ENCODE peak calls at places on chromosomes 5 and 9, in eight cellular contexts. One of them, this sample, is unnamed. For H3K4me1, the result is how much of the 10 kb centered on the place peaks cover.

GRCh38 chr5:7754997-7755596 is 95.8 kb downstream of the CFAP90 start:
- DNase-seq in sigmoid colon: no peak
- DNase-seq in uterus: peak
- DNase-seq in stomach: peak
- DNase-seq in mesendoderm: peak
- DNase-seq in neuronal stem cell: peak
- DNase-seq in foreskin keratinocyte: peak
- DNase-seq in upper lobe of right lung: peak
- DNase-seq in this sample: no peak

GRCh38 chr5:96927008-96927407 is 8.9 kb upstream of the LNPEP start:
- DNase-seq in foreskin keratinocyte: peak
- DNase-seq in sigmoid colon: no peak
- DNase-seq in neuronal stem cell: no peak
- DNase-seq in stomach: no peak
- DNase-seq in upper lobe of right lung: no peak
- DNase-seq in uterus: no peak
- DNase-seq in mesendoderm: no peak
- DNase-seq in this sample: no peak

GRCh38 chr5:154646841-154647759 is 108.1 kb upstream of the LARP1 start:
- DNase-seq in foreskin keratinocyte: peak
- DNase-seq in neuronal stem cell: no peak
- DNase-seq in uterus: no peak
- DNase-seq in upper lobe of right lung: peak
- DNase-seq in sigmoid colon: peak
- DNase-seq in stomach: peak
- DNase-seq in mesendoderm: peak
- DNase-seq in this sample: peak

GRCh38 chr5:181084631-181085195 is 44.6 kb downstream of the BTNL9 start:
- DNase-seq in mesendoderm: peak
- DNase-seq in foreskin keratinocyte: no peak
- DNase-seq in upper lobe of right lung: no peak
- DNase-seq in neuronal stem cell: no peak
- DNase-seq in stomach: no peak
- DNase-seq in sigmoid colon: no peak
- DNase-seq in uterus: no peak
- DNase-seq in this sample: no peak

GRCh38 chr5:62498961-62499360 is 79.7 kb upstream of the LRRC70 start:
- DNase-seq in foreskin keratinocyte: no peak
- DNase-seq in neuronal stem cell: no peak
- DNase-seq in upper lobe of right lung: no peak
- DNase-seq in stomach: no peak
- DNase-seq in mesendoderm: no peak
- DNase-seq in sigmoid colon: no peak
- DNase-seq in uterus: no peak
- DNase-seq in this sample: no peak

GRCh38 chr5:73565969-73566547 is 515 bp downstream of the UTP15 start:
- DNase-seq in stomach: no peak
- DNase-seq in upper lobe of right lung: no peak
- DNase-seq in sigmoid colon: no peak
- DNase-seq in neuronal stem cell: no peak
- DNase-seq in mesendoderm: no peak
- DNase-seq in uterus: no peak
- DNase-seq in foreskin keratinocyte: no peak
- DNase-seq in this sample: peak

GRCh38 chr9:135494791-135495559 is 5.5 kb upstream of the MRPS2 start:
- DNase-seq in uterus: no peak
- DNase-seq in neuronal stem cell: no peak
- DNase-seq in stomach: no peak
- DNase-seq in mesendoderm: no peak
- DNase-seq in sigmoid colon: peak
- DNase-seq in upper lobe of right lung: peak
- DNase-seq in foreskin keratinocyte: no peak
- DNase-seq in this sample: no peak

GRCh38 chr9:121674952-121675351 is 23.5 kb downstream of the DAB2IP start:
- DNase-seq in uterus: no peak
- DNase-seq in neuronal stem cell: no peak
- DNase-seq in mesendoderm: peak
- DNase-seq in sigmoid colon: no peak
- DNase-seq in upper lobe of right lung: no peak
- DNase-seq in foreskin keratinocyte: no peak
- DNase-seq in stomach: no peak
- DNase-seq in this sample: peak

GRCh38 chr5:2169417-2169787 is 286.7 kb upstream of the IRX4 start:
- DNase-seq in upper lobe of right lung: no peak
- DNase-seq in neuronal stem cell: no peak
- DNase-seq in stomach: no peak
- DNase-seq in foreskin keratinocyte: no peak
- DNase-seq in uterus: no peak
- DNase-seq in mesendoderm: no peak
- DNase-seq in sigmoid colon: no peak
- DNase-seq in this sample: no peak

GRCh38 chr5:155053482-155053881 is 39.9 kb downstream of the KIF4B start:
- DNase-seq in uterus: no peak
- DNase-seq in neuronal stem cell: no peak
- DNase-seq in mesendoderm: peak
- DNase-seq in foreskin keratinocyte: no peak
- DNase-seq in upper lobe of right lung: no peak
- DNase-seq in stomach: no peak
- DNase-seq in sigmoid colon: no peak
- DNase-seq in this sample: no peak

GRCh38 chr5:170757182-170757601 is 26.3 kb upstream of the GABRP start:
- DNase-seq in mesendoderm: peak
- DNase-seq in stomach: peak
- DNase-seq in neuronal stem cell: no peak
- DNase-seq in foreskin keratinocyte: no peak
- DNase-seq in sigmoid colon: no peak
- DNase-seq in upper lobe of right lung: no peak
- DNase-seq in uterus: no peak
- DNase-seq in this sample: peak

GRCh38 chr5:68287976-68288755 is 72.6 kb downstream of the PIK3R1 start:
- DNase-seq in uterus: peak
- DNase-seq in foreskin keratinocyte: peak
- DNase-seq in sigmoid colon: peak
- DNase-seq in mesendoderm: peak
- DNase-seq in neuronal stem cell: peak
- DNase-seq in stomach: peak
- DNase-seq in upper lobe of right lung: peak
- DNase-seq in this sample: peak

GRCh38 chr5:68287631-68287975 is 72.0 kb downstream of the PIK3R1 start:
- DNase-seq in upper lobe of right lung: no peak
- DNase-seq in neuronal stem cell: no peak
- DNase-seq in mesendoderm: no peak
- DNase-seq in foreskin keratinocyte: no peak
- DNase-seq in sigmoid colon: no peak
- DNase-seq in uterus: no peak
- DNase-seq in stomach: no peak
- DNase-seq in this sample: no peak

GRCh38 chr5:68286612-68286912 is 71.0 kb downstream of the PIK3R1 start:
- DNase-seq in mesendoderm: no peak
- DNase-seq in upper lobe of right lung: no peak
- DNase-seq in foreskin keratinocyte: no peak
- DNase-seq in uterus: no peak
- DNase-seq in sigmoid colon: no peak
- DNase-seq in neuronal stem cell: no peak
- DNase-seq in stomach: no peak
- DNase-seq in this sample: no peak

GRCh38 chr5:68285075-68285827 is 69.7 kb downstream of the PIK3R1 start:
- DNase-seq in uterus: no peak
- DNase-seq in neuronal stem cell: no peak
- DNase-seq in mesendoderm: no peak
- DNase-seq in foreskin keratinocyte: no peak
- DNase-seq in stomach: no peak
- DNase-seq in upper lobe of right lung: no peak
- DNase-seq in sigmoid colon: no peak
- DNase-seq in this sample: no peak

DNA sequence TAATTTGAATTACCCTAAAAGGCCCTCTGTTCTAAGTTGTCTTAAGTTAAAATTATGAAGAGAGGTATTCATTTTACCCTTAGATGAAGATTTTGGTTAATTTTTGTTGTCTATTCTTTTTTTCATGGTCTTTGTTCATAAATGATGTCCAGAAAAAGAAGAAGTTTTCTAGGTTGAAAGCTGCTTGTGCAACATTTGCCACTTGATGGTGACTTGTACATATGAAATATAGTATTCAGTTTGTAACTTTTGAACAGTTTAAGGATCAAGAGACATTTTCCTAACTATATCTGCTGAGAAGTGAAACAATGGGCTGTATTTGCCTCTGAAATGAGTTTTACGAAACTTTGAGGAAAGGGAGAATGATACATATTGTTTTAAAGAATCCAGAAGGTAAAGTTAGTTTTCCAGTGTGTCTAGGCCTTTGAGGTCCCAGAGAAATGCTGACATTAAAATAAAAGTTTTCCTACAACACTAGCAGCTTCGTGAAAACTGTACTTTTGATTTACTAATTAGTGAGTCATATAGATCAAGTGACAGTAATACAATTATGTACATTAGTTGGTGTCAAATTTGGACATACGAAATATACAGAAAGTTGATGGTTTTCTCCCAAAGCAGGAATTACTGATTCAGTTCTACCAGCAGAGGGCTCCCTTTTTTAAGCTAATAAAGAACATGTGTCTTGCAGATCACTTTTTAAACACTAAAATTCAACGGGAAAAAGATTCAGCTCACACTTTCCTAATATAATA is 70.5 kb downstream of the PIK3R1 start:
- DNase-seq in sigmoid colon: no peak
- DNase-seq in foreskin keratinocyte: no peak
- DNase-seq in neuronal stem cell: peak
- DNase-seq in mesendoderm: peak
- DNase-seq in uterus: no peak
- DNase-seq in upper lobe of right lung: no peak
- DNase-seq in stomach: no peak
- DNase-seq in this sample: peak
- H3K4me1 ChIP-seq in sigmoid colon: under half
- H3K4me1 ChIP-seq in foreskin keratinocyte: under half
- H3K4me1 ChIP-seq in neuronal stem cell: under half
- H3K4me1 ChIP-seq in mesendoderm: under half
- H3K4me1 ChIP-seq in uterus: under half
- H3K4me1 ChIP-seq in upper lobe of right lung: half or more
- H3K4me1 ChIP-seq in stomach: half or more
- H3K4me1 ChIP-seq in this sample: under half

DNA sequence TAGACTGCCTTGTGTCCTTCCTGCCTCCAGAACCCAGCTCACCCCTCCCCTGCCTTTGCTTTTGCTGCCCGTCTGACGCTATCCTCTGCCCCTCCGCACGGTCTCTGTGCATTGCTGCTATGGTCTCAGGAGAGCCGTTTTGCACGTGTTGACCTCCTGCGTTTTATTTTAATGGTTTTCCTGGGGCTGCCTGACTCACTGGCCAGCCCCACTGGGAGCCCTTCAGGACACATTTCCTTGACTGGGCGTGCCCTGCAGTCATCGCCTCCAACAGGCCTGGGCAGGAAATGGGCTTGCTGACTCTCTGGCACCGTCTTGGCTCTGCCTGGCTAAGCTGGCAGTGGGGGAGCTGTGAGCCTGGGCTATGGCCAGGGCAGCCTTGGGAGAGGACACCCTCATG is 17.9 kb upstream of the ASS1 start:
- DNase-seq in neuronal stem cell: no peak
- DNase-seq in upper lobe of right lung: no peak
- DNase-seq in uterus: no peak
- DNase-seq in stomach: no peak
- DNase-seq in foreskin keratinocyte: peak
- DNase-seq in sigmoid colon: no peak
- DNase-seq in mesendoderm: no peak
- DNase-seq in this sample: peak
- H3K4me1 ChIP-seq in neuronal stem cell: under half
- H3K4me1 ChIP-seq in upper lobe of right lung: under half
- H3K4me1 ChIP-seq in uterus: under half
- H3K4me1 ChIP-seq in stomach: under half
- H3K4me1 ChIP-seq in foreskin keratinocyte: under half
- H3K4me1 ChIP-seq in sigmoid colon: under half
- H3K4me1 ChIP-seq in mesendoderm: under half
- H3K4me1 ChIP-seq in this sample: under half

DNA sequence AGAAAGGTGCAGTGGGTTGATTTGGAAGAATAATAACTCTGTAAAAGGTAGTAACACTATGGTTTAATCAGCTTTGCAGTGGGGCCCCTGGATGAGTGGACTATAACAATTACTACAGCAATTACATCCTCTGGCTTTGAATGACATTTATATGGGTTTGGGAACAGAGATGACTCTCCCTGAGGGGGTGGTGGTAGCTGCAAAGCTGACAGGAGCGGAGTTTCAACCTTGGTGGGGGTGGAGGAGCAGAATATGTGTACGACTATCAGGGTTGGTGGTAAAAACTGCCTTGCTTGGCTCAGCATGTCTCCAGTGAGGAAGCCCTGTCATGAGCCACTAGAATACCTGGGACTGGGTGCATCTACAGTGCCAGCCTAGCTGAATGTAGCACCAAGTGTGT is 28.3 kb upstream of the NR3C1 start:
- DNase-seq in stomach: no peak
- DNase-seq in sigmoid colon: no peak
- DNase-seq in uterus: no peak
- DNase-seq in mesendoderm: no peak
- DNase-seq in neuronal stem cell: no peak
- DNase-seq in upper lobe of right lung: no peak
- DNase-seq in foreskin keratinocyte: no peak
- DNase-seq in this sample: no peak
- H3K4me1 ChIP-seq in stomach: under half
- H3K4me1 ChIP-seq in sigmoid colon: under half
- H3K4me1 ChIP-seq in uterus: under half
- H3K4me1 ChIP-seq in mesendoderm: under half
- H3K4me1 ChIP-seq in neuronal stem cell: under half
- H3K4me1 ChIP-seq in upper lobe of right lung: under half
- H3K4me1 ChIP-seq in foreskin keratinocyte: under half
- H3K4me1 ChIP-seq in this sample: under half

DNA sequence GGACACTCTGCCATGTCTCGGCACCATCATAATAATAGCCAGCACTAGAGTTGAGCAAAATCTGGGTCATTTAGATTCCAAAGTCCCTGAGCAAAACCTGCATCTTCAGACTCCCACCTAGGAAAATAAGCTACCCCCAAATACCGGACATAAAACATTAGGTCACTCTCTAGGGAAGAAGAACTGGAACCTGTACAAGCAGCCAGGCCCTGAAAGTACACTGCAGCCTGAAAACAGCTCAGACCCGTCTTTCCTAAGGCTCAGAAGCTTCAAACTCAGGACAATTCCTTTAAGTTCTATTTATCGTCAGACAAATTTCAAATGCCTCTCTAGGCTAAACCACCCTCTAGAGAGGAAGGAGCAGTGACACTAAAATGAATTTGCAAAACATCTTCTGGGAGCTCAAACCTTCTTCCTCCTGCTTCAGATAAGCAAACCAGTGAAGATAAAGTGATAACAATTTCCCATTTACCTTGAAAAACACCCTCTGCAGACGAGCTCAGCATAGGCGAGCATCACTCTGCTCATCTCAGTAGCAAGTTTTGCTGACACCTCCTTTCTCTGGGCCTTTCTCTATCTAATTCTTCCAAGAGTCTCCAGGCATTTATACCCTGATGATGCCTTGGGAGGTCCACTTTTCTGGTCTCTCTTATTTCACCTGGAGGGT is 34.0 kb downstream of the ADAM19 start:
- DNase-seq in neuronal stem cell: no peak
- DNase-seq in stomach: no peak
- DNase-seq in upper lobe of right lung: no peak
- DNase-seq in uterus: no peak
- DNase-seq in mesendoderm: peak
- DNase-seq in sigmoid colon: no peak
- DNase-seq in foreskin keratinocyte: no peak
- DNase-seq in this sample: no peak
- H3K4me1 ChIP-seq in neuronal stem cell: under half
- H3K4me1 ChIP-seq in stomach: under half
- H3K4me1 ChIP-seq in upper lobe of right lung: under half
- H3K4me1 ChIP-seq in uterus: under half
- H3K4me1 ChIP-seq in mesendoderm: under half
- H3K4me1 ChIP-seq in sigmoid colon: under half
- H3K4me1 ChIP-seq in foreskin keratinocyte: under half
- H3K4me1 ChIP-seq in this sample: half or more